ENCODE peak calls at places on chromosomes 1 and 21, in eight cellular contexts. Q, C, G, S, F, P, M and B are unnamed samples.

GRCh38 chr1:229342902-229343587 is at the start of gene CCSAP:
- DNase-seq in Q (peak), C (no peak), G (peak), S (peak), F (peak), P (peak), M (peak), B (peak)

GRCh38 chr1:78577257-78578100 is 42.8 kb upstream of the IFI44L start:
- DNase-seq in Q (no peak), C (no peak), G (no peak), S (peak), F (no peak), P (no peak), M (peak), B (no peak)

GRCh38 chr1:67465371-67465770 is 35.2 kb upstream of the SERBP1 start:
- DNase-seq in Q (no peak), C (no peak), G (no peak), S (no peak), F (no peak), P (no peak), M (no peak), B (peak)

GRCh38 chr1:202304370-202304769 is 37.4 kb downstream of the UBE2T start:
- DNase-seq in Q (no peak), C (no peak), G (no peak), S (no peak), F (no peak), P (no peak), M (no peak), B (no peak)

GRCh38 chr1:150813028-150813707 is 5.1 kb upstream of the CTSK start:
- DNase-seq in Q (no peak), C (peak), G (no peak), S (peak), F (peak), P (peak), M (peak), B (peak)

GRCh38 chr1:91846007-91846620 is 39.8 kb downstream of the TGFBR3 start:
- DNase-seq in Q (no peak), C (no peak), G (no peak), S (peak), F (no peak), P (peak), M (peak), B (peak)

GRCh38 chr1:14658642-14659041 is 60.2 kb downstream of the KAZN start:
- DNase-seq in Q (no peak), C (no peak), G (no peak), S (no peak), F (no peak), P (no peak), M (no peak), B (peak)

GRCh38 chr21:35147439-35147838 is 98.3 kb upstream of the RUNX1 start:
- DNase-seq in Q (no peak), C (no peak), G (no peak), S (no peak), F (no peak), P (no peak), M (no peak), B (peak)

GRCh38 chr1:160244209-160244608 is 18.1 kb downstream of the DCAF8 start:
- DNase-seq in Q (no peak), C (no peak), G (no peak), S (no peak), F (no peak), P (no peak), M (no peak), B (peak)

GRCh38 chr1:168234846-168235547 is 9.2 kb downstream of the SFT2D2 start:
- DNase-seq in Q (no peak), C (peak), G (no peak), S (peak), F (peak), P (no peak), M (peak), B (peak)

GRCh38 chr1:91876040-91876470 is 9.9 kb downstream of the TGFBR3 start:
- DNase-seq in Q (no peak), C (no peak), G (no peak), S (no peak), F (no peak), P (no peak), M (no peak), B (no peak)

GRCh38 chr1:39576016-39576657 is 453 bp downstream of the PABPC4 start:
- DNase-seq in Q (peak), C (no peak), G (peak), S (peak), F (peak), P (peak), M (peak), B (peak)

GRCh38 chr1:5645135-5645399 is 347.2 kb downstream of the NPHP4 start:
- DNase-seq in Q (no peak), C (no peak), G (no peak), S (no peak), F (no peak), P (no peak), M (no peak), B (no peak)

DNA sequence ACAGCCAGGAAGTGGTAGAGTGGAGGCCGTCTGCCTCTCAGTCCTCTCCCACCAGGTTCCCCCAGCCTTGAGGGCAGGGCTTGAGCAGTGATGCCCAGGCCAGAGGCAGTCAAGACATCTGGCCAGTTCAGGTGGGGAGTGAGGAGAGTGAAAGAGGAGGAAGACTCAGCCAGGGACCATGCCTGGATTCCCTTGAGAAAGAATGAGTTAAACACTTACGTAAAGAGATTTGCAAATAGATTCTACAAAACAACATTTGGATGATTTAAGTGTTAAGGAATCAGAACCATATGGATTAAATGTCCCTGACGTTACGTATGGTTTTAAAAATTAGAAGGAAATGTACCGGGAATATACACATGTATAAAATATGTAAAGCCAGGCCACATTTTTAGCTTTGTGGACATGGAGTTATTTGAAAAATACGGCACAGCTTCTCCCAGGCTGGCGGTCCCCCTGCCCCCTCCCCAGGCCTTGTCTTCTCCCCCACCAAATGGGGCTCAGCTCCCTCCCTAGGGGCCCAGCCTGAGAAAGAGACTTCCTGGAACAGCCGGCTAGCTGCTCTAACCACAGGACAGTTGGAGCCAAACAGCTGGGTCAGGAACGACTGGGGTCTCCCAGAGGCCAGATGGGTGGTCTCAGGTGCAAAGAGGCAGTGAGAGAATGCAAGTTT is 188.3 kb upstream of the EDN2 start:
- DNase-seq in Q (peak), C (no peak), G (no peak), S (peak), F (no peak), P (no peak), M (peak), B (no peak)
- H3K27ac ChIP-seq in Q (no peak), C (peak), G (no peak), S (no peak), F (peak), P (no peak), M (peak), B (peak)

GRCh38 chr1:219927298-219927955 is 930 bp downstream of the SLC30A10 start:
- DNase-seq in Q (no peak), C (no peak), G (no peak), S (no peak), F (no peak), P (no peak), M (no peak), B (no peak)

GRCh38 chr1:219928791-219929118 is 398 bp upstream of the SLC30A10 start:
- DNase-seq in Q (peak), C (no peak), G (no peak), S (no peak), F (no peak), P (no peak), M (no peak), B (no peak)

GRCh38 chr1:219926363-219926998 is 1.9 kb downstream of the SLC30A10 start:
- DNase-seq in Q (no peak), C (no peak), G (no peak), S (no peak), F (no peak), P (no peak), M (no peak), B (peak)

GRCh38 chr1:219931033-219931432 is 2.7 kb upstream of the SLC30A10 start:
- DNase-seq in Q (no peak), C (no peak), G (no peak), S (no peak), F (no peak), P (no peak), M (no peak), B (no peak)

DNA sequence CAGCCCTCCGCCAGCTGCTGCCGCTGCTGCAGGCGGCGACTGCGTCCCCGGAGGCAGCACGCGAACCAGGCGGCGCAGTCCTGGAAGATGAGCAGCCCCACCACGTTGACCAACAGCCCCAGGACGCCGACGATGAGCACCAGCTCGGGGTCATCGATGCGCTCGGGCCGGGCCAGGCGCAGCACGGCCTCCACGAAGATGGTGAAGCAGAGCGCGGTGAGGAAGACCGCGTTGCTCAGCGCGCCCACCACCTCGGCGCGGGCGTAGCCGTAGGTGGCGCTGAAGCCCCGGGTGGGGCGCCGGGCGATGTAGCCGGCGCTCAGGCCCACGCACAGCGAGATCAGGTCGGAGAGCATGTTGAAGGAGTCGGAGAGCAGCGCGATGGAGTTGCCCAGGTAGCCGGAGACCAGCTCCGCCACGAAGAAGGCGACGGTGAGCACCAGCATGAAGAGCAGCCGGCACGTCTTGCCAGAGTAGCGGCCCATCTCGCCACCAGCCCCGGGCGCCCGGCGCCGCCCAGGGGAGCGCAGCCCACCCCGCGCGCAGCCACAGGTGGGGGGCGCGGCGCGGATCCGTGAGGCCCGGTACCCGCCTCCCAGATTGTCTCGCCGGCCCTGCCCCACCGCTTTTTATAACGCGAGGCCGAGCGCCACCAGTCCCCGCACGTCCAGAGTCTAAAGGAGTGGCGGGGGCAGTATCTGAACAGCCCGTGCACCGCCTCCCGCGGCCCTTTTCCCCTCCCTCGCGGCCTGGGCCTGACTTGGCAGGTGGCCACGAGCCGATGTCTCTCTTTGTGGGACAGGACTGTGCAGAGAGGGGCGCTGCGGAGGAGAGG is at the start of gene SLC30A10:
- DNase-seq in Q (peak), C (no peak), G (peak), S (peak), F (no peak), P (peak), M (peak), B (no peak)
- H3K9ac ChIP-seq in Q (no peak), C (no peak), G (peak), S (no peak), F (no peak), P (no peak), M (no peak), B (no peak)

GRCh38 chr1:63983391-63984256 is 209.8 kb downstream of the ROR1 start:
- DNase-seq in Q (no peak), C (no peak), G (no peak), S (no peak), F (no peak), P (no peak), M (peak), B (no peak)

GRCh38 chr1:63982201-63982600 is 208.4 kb downstream of the ROR1 start:
- DNase-seq in Q (no peak), C (no peak), G (no peak), S (no peak), F (no peak), P (no peak), M (no peak), B (no peak)

GRCh38 chr1:63984891-63985290 is 211.1 kb downstream of the ROR1 start:
- DNase-seq in Q (no peak), C (no peak), G (no peak), S (peak), F (no peak), P (no peak), M (peak), B (no peak)

GRCh38 chr1:63981408-63981773 is 207.6 kb downstream of the ROR1 start:
- DNase-seq in Q (no peak), C (no peak), G (no peak), S (no peak), F (no peak), P (no peak), M (no peak), B (peak)

GRCh38 chr1:63984257-63984626 is 210.4 kb downstream of the ROR1 start:
- DNase-seq in Q (no peak), C (no peak), G (no peak), S (peak), F (no peak), P (no peak), M (peak), B (peak)
- H3K27ac ChIP-seq in Q (no peak), C (no peak), G (no peak), S (no peak), F (no peak), P (no peak), M (peak), B (no peak)

GRCh38 chr1:19655718-19656080 is 9.0 kb upstream of the HTR6 start:
- DNase-seq in Q (no peak), C (no peak), G (no peak), S (no peak), F (no peak), P (no peak), M (no peak), B (no peak)

GRCh38 chr1:19654386-19654785 is 10.3 kb downstream of the NBL1 start:
- DNase-seq in Q (no peak), C (no peak), G (no peak), S (no peak), F (no peak), P (no peak), M (peak), B (peak)

GRCh38 chr1:19656780-19657475 is 7.7 kb upstream of the HTR6 start:
- DNase-seq in Q (no peak), C (no peak), G (no peak), S (no peak), F (no peak), P (no peak), M (peak), B (no peak)

GRCh38 chr1:19656134-19656779 is 8.4 kb upstream of the HTR6 start:
- DNase-seq in Q (no peak), C (no peak), G (no peak), S (no peak), F (no peak), P (no peak), M (no peak), B (no peak)

GRCh38 chr1:19654886-19655717 is 9.6 kb upstream of the HTR6 start:
- DNase-seq in Q (peak), C (no peak), G (no peak), S (no peak), F (no peak), P (no peak), M (no peak), B (no peak)
- H3K9ac ChIP-seq in Q (no peak), C (no peak), G (no peak), S (no peak), F (no peak), P (no peak), M (no peak), B (no peak)

DNA sequence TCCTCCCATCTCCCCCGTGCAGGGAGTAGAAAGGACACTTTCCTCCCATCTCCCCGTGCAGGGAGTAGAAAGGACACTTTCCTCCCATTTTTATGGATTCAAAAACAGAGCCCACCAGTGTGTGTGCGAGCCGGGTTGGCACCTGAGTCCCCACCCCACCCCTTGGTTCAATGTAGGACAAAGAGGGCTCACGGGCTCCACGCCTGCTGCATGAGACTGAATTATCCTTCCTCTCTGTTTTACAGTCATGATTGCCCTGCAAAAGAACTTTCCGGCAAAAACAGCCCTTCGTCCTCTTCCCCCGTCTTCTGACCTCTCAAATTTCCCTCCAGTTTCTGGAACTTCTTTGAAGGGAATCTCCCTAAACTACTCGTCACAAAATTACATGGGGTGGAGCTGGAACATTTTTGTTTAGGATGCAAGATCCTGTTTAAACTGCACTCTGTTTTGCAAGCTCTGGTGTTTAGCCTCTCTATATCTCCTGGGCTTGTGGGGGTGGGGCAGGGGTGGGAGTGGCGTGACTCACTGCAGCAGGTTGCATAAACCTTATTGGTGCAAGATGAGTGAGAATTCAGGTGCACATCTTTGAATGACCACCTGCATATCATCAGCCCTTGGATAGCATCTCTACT is 99.8 kb downstream of the PSMG1 start:
- DNase-seq in Q (no peak), C (no peak), G (no peak), S (peak), F (no peak), P (peak), M (peak), B (peak)
- H3K27ac ChIP-seq in Q (no peak), C (no peak), G (no peak), S (no peak), F (no peak), P (peak), M (no peak), B (no peak)

GRCh38 chr1:23573574-23574182 is 14.4 kb upstream of the ID3 start:
- DNase-seq in Q (no peak), C (no peak), G (no peak), S (no peak), F (no peak), P (no peak), M (no peak), B (no peak)

GRCh38 chr1:23577056-23577985 is 18.0 kb upstream of the ID3 start:
- DNase-seq in Q (no peak), C (no peak), G (no peak), S (peak), F (peak), P (no peak), M (peak), B (peak)

GRCh38 chr1:23574265-23574754 is 15.0 kb upstream of the ID3 start:
- DNase-seq in Q (no peak), C (no peak), G (no peak), S (no peak), F (no peak), P (no peak), M (no peak), B (peak)

GRCh38 chr1:23576338-23577055 is 17.2 kb upstream of the ID3 start:
- DNase-seq in Q (no peak), C (no peak), G (no peak), S (no peak), F (no peak), P (no peak), M (peak), B (no peak)

GRCh38 chr1:23575226-23575810 is 16.0 kb upstream of the ID3 start:
- DNase-seq in Q (no peak), C (no peak), G (no peak), S (no peak), F (no peak), P (no peak), M (no peak), B (no peak)
- H3K9ac ChIP-seq in Q (no peak), C (no peak), G (no peak), S (no peak), F (no peak), P (no peak), M (no peak), B (no peak)

DNA sequence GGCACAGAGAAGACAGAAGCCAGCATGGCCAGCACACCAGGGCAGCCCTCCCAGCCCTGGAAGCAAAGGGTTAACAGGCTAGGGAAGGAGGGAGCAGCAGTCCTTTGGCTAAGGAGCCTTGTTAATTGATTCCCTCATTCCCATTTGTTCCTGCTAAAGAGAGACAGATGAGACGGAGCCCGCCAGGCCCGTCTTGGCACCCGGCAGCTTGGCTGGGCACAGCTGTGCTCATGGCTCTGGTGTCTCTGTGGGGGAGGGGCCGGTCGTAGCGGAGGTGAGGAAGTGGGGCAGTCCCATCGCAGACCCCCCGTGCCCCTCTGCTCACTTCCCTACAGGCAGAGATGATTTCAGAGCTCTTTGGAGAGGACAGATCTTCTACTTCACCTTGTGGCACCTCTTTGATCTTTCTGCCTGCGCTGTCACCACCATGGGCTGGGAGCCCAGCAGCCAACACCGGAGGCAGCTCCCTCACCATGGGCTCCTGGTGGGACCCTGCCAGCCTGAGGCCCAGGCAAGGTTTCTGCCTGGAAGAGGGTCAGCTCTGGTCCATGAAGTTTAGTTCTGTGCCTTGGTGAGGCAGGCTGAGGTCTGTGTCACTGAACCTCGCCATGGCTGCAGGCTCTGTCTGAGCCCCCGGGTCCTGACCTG is 38.0 kb downstream of the FOXO6 start:
- DNase-seq in Q (no peak), C (no peak), G (no peak), S (no peak), F (no peak), P (no peak), M (no peak), B (no peak)
- H3K27ac ChIP-seq in Q (no peak), C (no peak), G (no peak), S (no peak), F (no peak), P (no peak), M (no peak), B (no peak)

GRCh38 chr1:224175615-224176014 is 7.4 kb upstream of the DEGS1 start:
- DNase-seq in Q (no peak), C (no peak), G (no peak), S (no peak), F (no peak), P (no peak), M (peak), B (no peak)
- H3K9ac ChIP-seq in Q (no peak), C (no peak), G (no peak), S (no peak), F (no peak), P (no peak), M (no peak), B (no peak)

GRCh38 chr21:45862544-45863207 is 118.9 kb upstream of the COL6A1 start:
- DNase-seq in Q (no peak), C (no peak), G (no peak), S (no peak), F (no peak), P (no peak), M (no peak), B (no peak)
- H3K27ac ChIP-seq in Q (no peak), C (no peak), G (no peak), S (no peak), F (no peak), P (no peak), M (no peak), B (no peak)